ENCODE peak calls at places on chromosome 18, in ten cellular contexts. G is Peyer's patch; A is activated T-cell treated with anti-CD3 and anti-CD28 coated beads, Interleukin-2, amount 50 U/mL, for 72 hours; S is AG20443; Y is stimulated activated CD8-positive, alpha-beta memory T cell treated with anti-CD3 and anti-CD28 coated beads, Interleukin-7, amount 100 ng/mL, for 1 hour; E is MM.1S; J is GOT3; R is SK-MEL-5; B is chondrocyte; I is iPS-NIHi11. L is an unnamed sample.

GRCh38 chr18:66749030-66749429 is 145.1 kb upstream of the CDH19 start:
- DNase-seq in G (no peak), A (no peak), S (no peak), Y (no peak), E (no peak), J (no peak), R (peak), B (no peak), I (peak), L (no peak)

GRCh38 chr18:79625195-79625923 is 54.2 kb upstream of the CTDP1 start:
- DNase-seq in G (peak), A (no peak), S (no peak), Y (no peak), E (peak), J (no peak), R (no peak), B (peak), I (no peak), L (no peak)

GRCh38 chr18:45044787-45045186 is 364.1 kb downstream of the SETBP1 start:
- DNase-seq in G (peak), A (no peak), S (no peak), Y (no peak), E (no peak), J (no peak), R (no peak), B (no peak), I (no peak), L (no peak)

GRCh38 chr18:34659579-34660517 is 50.2 kb upstream of the DTNA start:
- DNase-seq in G (peak), A (no peak), S (peak), Y (no peak), E (no peak), J (peak), R (peak), B (no peak), I (peak), L (peak)

GRCh38 chr18:26818461-26818860 is 47.0 kb downstream of the AQP4 start:
- DNase-seq in G (no peak), A (no peak), S (no peak), Y (no peak), E (no peak), J (no peak), R (no peak), B (no peak), I (no peak), L (no peak)

GRCh38 chr18:62198259-62198658 is 11.2 kb downstream of the RELCH start:
- DNase-seq in G (no peak), A (no peak), S (no peak), Y (no peak), E (no peak), J (no peak), R (no peak), B (no peak), I (no peak), L (no peak)

GRCh38 chr18:67199993-67200617 is 316.4 kb downstream of the DSEL start:
- DNase-seq in G (no peak), A (no peak), S (peak), Y (no peak), E (peak), J (no peak), R (peak), B (no peak), I (peak), L (no peak)

GRCh38 chr18:43744960-43745740 is 467.9 kb upstream of the SYT4 start:
- DNase-seq in G (no peak), A (no peak), S (no peak), Y (no peak), E (no peak), J (no peak), R (no peak), B (no peak), I (no peak), L (no peak)